ENCODE peak calls at places on chromosomes 13 and 19, in eight cellular contexts. K is A673, J is NCI-H510A treated with DMSO at 0.1 percent for 48 hours, Q is HEK293T, O is NCI-H1105, B is tibial nerve, Y is mammary epithelial cell, X is small intestine. M is an unnamed sample.

GRCh38 chr19:10000171-10000826 is 10.0 kb downstream of the COL5A3 start:
- DNase-seq in J (peak; percentile 21), Q (peak; percentile 88), K (peak; percentile 84), Y (peak; percentile 34), B (peak; percentile 61), X (peak; percentile 48), O (peak; percentile 49), M (peak; percentile 80)

GRCh38 chr19:5805465-5806132 is 732 bp downstream of the NRTN start:
- DNase-seq in K (peak; percentile 85), X (peak; percentile 79), B (no peak), Q (peak; percentile 85), Y (peak; percentile 21), J (peak; percentile 81), O (peak; percentile 81), M (peak; percentile 77)

GRCh38 chr13:59843040-59843439 is 320.7 kb downstream of the DIAPH3 start:
- DNase-seq in Q (no peak), K (no peak), J (no peak), O (no peak), B (no peak), Y (no peak), X (no peak), M (no peak)

GRCh38 chr13:63107163-63107935 is 1691.7 kb upstream of the PCDH20 start:
- DNase-seq in B (no peak), O (no peak), J (no peak), X (no peak), Q (no peak), Y (no peak), K (no peak), M (peak; percentile 5)

GRCh38 chr13:20713751-20714150 is 10.3 kb downstream of the IL17D start:
- DNase-seq in B (no peak), Q (no peak), Y (no peak), K (peak; percentile 44), X (no peak), J (no peak), O (no peak), M (peak; percentile 43)

GRCh38 chr13:28161370-28161769 is 23.0 kb downstream of the PAN3 start:
- DNase-seq in Q (no peak), O (no peak), Y (no peak), X (peak; percentile 95), K (peak; percentile 75), J (no peak), B (no peak), M (peak; percentile 68)

GRCh38 chr19:35666251-35666913 is at the start of gene UPK1A:
- DNase-seq in J (no peak), X (no peak), Q (no peak), K (no peak), B (no peak), O (no peak), Y (no peak), M (no peak)

GRCh38 chr13:101307181-101307701 is 109.1 kb downstream of the NALCN start:
- DNase-seq in B (no peak), Q (no peak), O (no peak), J (no peak), K (no peak), Y (no peak), X (no peak), M (peak; percentile 95)

GRCh38 chr19:1026189-1027019 is at the start of gene CNN2:
- DNase-seq in X (peak; percentile 73), Y (peak; percentile 75), O (no peak), Q (peak; percentile 75), K (peak; percentile 87), B (peak; percentile 61), J (no peak), M (peak; percentile 95)

GRCh38 chr19:16266586-16266942 is 58.1 kb upstream of the KLF2 start:
- DNase-seq in Q (no peak), Y (no peak), X (no peak), J (no peak), K (no peak), B (no peak), O (no peak), M (no peak)

GRCh38 chr13:20425819-20426219 is 99.8 kb downstream of the CRYL1 start:
- DNase-seq in J (no peak), Y (peak; percentile 61), B (no peak), K (peak; percentile 6), X (no peak), Q (no peak), O (no peak), M (peak; percentile 44)

GRCh38 chr13:34391071-34391470 is 551.0 kb upstream of the NBEA start:
- DNase-seq in Y (peak; percentile 68), X (no peak), B (no peak), K (no peak), O (no peak), J (no peak), Q (no peak), M (peak; percentile 19)

GRCh38 chr19:2012941-2013682 is 2.4 kb downstream of the BTBD2 start:
- DNase-seq in B (no peak), O (no peak), X (no peak), Q (no peak), K (no peak), Y (no peak), J (no peak), M (no peak)

GRCh38 chr13:98377635-98378378 is 199.1 kb downstream of the STK24 start:
- DNase-seq in X (no peak), B (no peak), K (no peak), Q (no peak), O (no peak), Y (no peak), J (no peak), M (no peak)

GRCh38 chr19:54017266-54017665 is 25.8 kb downstream of the CACNG6 start:
- DNase-seq in X (peak; percentile 5), J (no peak), Y (peak; percentile 39), K (peak; percentile 80), Q (no peak), B (no peak), O (no peak), M (peak; percentile 40)

GRCh38 chr13:19061278-19061677 is 120.3 kb downstream of the TUBA3C start:
- DNase-seq in B (no peak), K (no peak), Q (no peak), X (no peak), O (no peak), J (no peak), Y (no peak), M (no peak)

GRCh38 chr19:47417746-47418594 is 1.4 kb downstream of the MEIS3 start:
- DNase-seq in K (no peak), X (no peak), Y (no peak), B (no peak), Q (no peak), O (no peak), J (no peak), M (no peak)

GRCh38 chr19:4115050-4115817 is 8.7 kb downstream of the MAP2K2 start:
- DNase-seq in O (no peak), B (no peak), X (peak; percentile 43), J (no peak), Y (no peak), K (no peak), Q (no peak), M (no peak)

GRCh38 chr13:112890316-112891131 is 78.5 kb upstream of the MCF2L start:
- DNase-seq in X (no peak), Q (no peak), B (no peak), Y (no peak), J (no peak), O (no peak), K (no peak), M (no peak)

GRCh38 chr13:30159446-30159839 is 147.9 kb downstream of the KATNAL1 start:
- DNase-seq in O (no peak), Y (peak; percentile 54), X (no peak), J (no peak), B (no peak), K (no peak), Q (no peak), M (peak; percentile 77)

M was measured in astrocyte of the hippocampus.